ENCODE peak calls at places on chromosomes 13 and 19, in ten cellular contexts. L is activated T-cell treated with anti-CD3 and anti-CD28 coated beads, Interleukin-2, amount 50 U/mL, for 4 hours; R is KBM-7; U is progenitor cell of endocrine pancreas; E is activated gamma-delta T cell treated with Interleukin-2 at 50 U/mL for 16 hours; H is GF-D8; K is skeletal muscle cell; Z is fibroblast of lung; V is heart right ventricle; W is activated CD4-positive, alpha-beta T cell treated with anti-CD3 and anti-CD28 coated beads, Interleukin-2, amount 50 U/mL, for 1 hour. A is an unnamed sample.

GRCh38 chr19:15297416-15298224 is 34.7 kb downstream of the BRD4 start:
- DNase-seq in H (peak; percentile 22), E (peak; percentile 16), Z (peak; percentile 71), W (no peak), U (no peak), L (no peak), R (peak; percentile 49), K (no peak), V (no peak), A (no peak)

GRCh38 chr19:43468354-43469159 is 3.1 kb upstream of the LYPD3 start:
- DNase-seq in R (no peak), W (no peak), V (no peak), U (no peak), H (no peak), E (no peak), K (no peak), L (no peak), Z (no peak), A (no peak)

GRCh38 chr13:113599396-113599795 is 14.8 kb downstream of the TFDP1 start:
- DNase-seq in H (no peak), W (no peak), E (no peak), Z (no peak), V (no peak), U (no peak), R (no peak), K (no peak), L (no peak), A (no peak)

GRCh38 chr19:16067205-16067938 is 8.9 kb upstream of the TPM4 start:
- DNase-seq in L (no peak), H (no peak), U (no peak), K (peak; percentile 54), E (no peak), V (peak; percentile 42), R (no peak), W (no peak), Z (peak; percentile 94), A (no peak)

GRCh38 chr13:62767473-62767872 is 1351.8 kb upstream of the PCDH20 start:
- DNase-seq in H (no peak), K (no peak), Z (no peak), W (no peak), L (no peak), U (no peak), V (no peak), R (no peak), E (no peak), A (no peak)

GRCh38 chr19:7099597-7099921 is 30.1 kb downstream of the ZNF557 start:
- DNase-seq in E (no peak), L (no peak), Z (no peak), W (peak; percentile 59), K (no peak), R (no peak), H (no peak), U (peak; percentile 75), V (no peak), A (no peak)

GRCh38 chr19:30093966-30094770 is 152.1 kb downstream of the URI1 start:
- DNase-seq in R (no peak), U (no peak), Z (no peak), E (no peak), H (no peak), L (no peak), V (no peak), K (no peak), W (no peak), A (no peak)

GRCh38 chr19:38869160-38869835 is 8.8 kb downstream of the RINL start:
- DNase-seq in Z (no peak), V (no peak), L (peak; percentile 18), R (no peak), W (no peak), U (no peak), H (no peak), K (no peak), E (peak; percentile 26), A (peak; percentile 73)